ENCODE peak calls at places on chromosomes 12 and 14, in six cellular contexts. One of them, this sample, is unnamed. For H3K4me1, the result is how much of the 10 kb centered on the place peaks cover.

GRCh38 chr14:23061995-23062394 is 4.7 kb upstream of the CDH24 start:
- DNase-seq in thoracic aorta: no peak
- DNase-seq in CD4-positive, CD25-positive, alpha-beta regulatory T cell: no peak
- DNase-seq in CD8-positive, alpha-beta T cell: no peak
- DNase-seq in fibroblast of lung: peak
- DNase-seq in foreskin keratinocyte: peak
- DNase-seq in this sample: peak

GRCh38 chr14:33682746-33683145 is 268.1 kb downstream of the EGLN3 start:
- DNase-seq in fibroblast of lung: peak
- DNase-seq in CD8-positive, alpha-beta T cell: no peak
- DNase-seq in CD4-positive, CD25-positive, alpha-beta regulatory T cell: no peak
- DNase-seq in thoracic aorta: no peak
- DNase-seq in foreskin keratinocyte: no peak
- DNase-seq in this sample: no peak

GRCh38 chr12:49251357-49251756 is 13.5 kb upstream of the TUBA1C start:
- DNase-seq in fibroblast of lung: no peak
- DNase-seq in CD4-positive, CD25-positive, alpha-beta regulatory T cell: no peak
- DNase-seq in foreskin keratinocyte: no peak
- DNase-seq in CD8-positive, alpha-beta T cell: no peak
- DNase-seq in thoracic aorta: no peak
- DNase-seq in this sample: no peak

GRCh38 chr14:24332094-24332983 is 2.5 kb downstream of the ADCY4 start:
- DNase-seq in thoracic aorta: no peak
- DNase-seq in foreskin keratinocyte: peak
- DNase-seq in fibroblast of lung: peak
- DNase-seq in CD4-positive, CD25-positive, alpha-beta regulatory T cell: peak
- DNase-seq in CD8-positive, alpha-beta T cell: peak
- DNase-seq in this sample: peak

GRCh38 chr14:104682107-104682593 is 7.3 kb upstream of the INF2 start:
- DNase-seq in foreskin keratinocyte: peak
- DNase-seq in fibroblast of lung: no peak
- DNase-seq in CD4-positive, CD25-positive, alpha-beta regulatory T cell: no peak
- DNase-seq in thoracic aorta: no peak
- DNase-seq in CD8-positive, alpha-beta T cell: no peak
- DNase-seq in this sample: no peak

GRCh38 chr14:65373671-65374039 is 38.9 kb upstream of the FUT8 start:
- DNase-seq in fibroblast of lung: peak
- DNase-seq in foreskin keratinocyte: no peak
- DNase-seq in CD4-positive, CD25-positive, alpha-beta regulatory T cell: no peak
- DNase-seq in thoracic aorta: no peak
- DNase-seq in CD8-positive, alpha-beta T cell: no peak
- DNase-seq in this sample: no peak

GRCh38 chr12:19194963-19195362 is 65.4 kb downstream of the PLEKHA5 start:
- DNase-seq in fibroblast of lung: no peak
- DNase-seq in CD4-positive, CD25-positive, alpha-beta regulatory T cell: no peak
- DNase-seq in thoracic aorta: no peak
- DNase-seq in foreskin keratinocyte: no peak
- DNase-seq in CD8-positive, alpha-beta T cell: no peak
- DNase-seq in this sample: no peak

GRCh38 chr12:66603458-66603857 is 75.4 kb downstream of the GRIP1 start:
- DNase-seq in foreskin keratinocyte: no peak
- DNase-seq in CD4-positive, CD25-positive, alpha-beta regulatory T cell: no peak
- DNase-seq in fibroblast of lung: no peak
- DNase-seq in thoracic aorta: no peak
- DNase-seq in CD8-positive, alpha-beta T cell: no peak
- DNase-seq in this sample: no peak

GRCh38 chr12:32596031-32596430 is 83.1 kb upstream of the DNM1L start:
- DNase-seq in CD8-positive, alpha-beta T cell: no peak
- DNase-seq in fibroblast of lung: no peak
- DNase-seq in CD4-positive, CD25-positive, alpha-beta regulatory T cell: no peak
- DNase-seq in foreskin keratinocyte: no peak
- DNase-seq in thoracic aorta: no peak
- DNase-seq in this sample: no peak

GRCh38 chr12:114668905-114669304 is 15.1 kb downstream of the TBX3 start:
- DNase-seq in thoracic aorta: no peak
- DNase-seq in CD8-positive, alpha-beta T cell: no peak
- DNase-seq in fibroblast of lung: no peak
- DNase-seq in foreskin keratinocyte: no peak
- DNase-seq in CD4-positive, CD25-positive, alpha-beta regulatory T cell: no peak
- DNase-seq in this sample: no peak

GRCh38 chr12:114667669-114668150 is 16.3 kb downstream of the TBX3 start:
- DNase-seq in thoracic aorta: no peak
- DNase-seq in fibroblast of lung: no peak
- DNase-seq in foreskin keratinocyte: no peak
- DNase-seq in CD8-positive, alpha-beta T cell: no peak
- DNase-seq in CD4-positive, CD25-positive, alpha-beta regulatory T cell: no peak
- DNase-seq in this sample: no peak

GRCh38 chr12:114665411-114666181 is 18.4 kb downstream of the TBX3 start:
- DNase-seq in thoracic aorta: no peak
- DNase-seq in fibroblast of lung: no peak
- DNase-seq in CD8-positive, alpha-beta T cell: no peak
- DNase-seq in CD4-positive, CD25-positive, alpha-beta regulatory T cell: no peak
- DNase-seq in foreskin keratinocyte: no peak
- DNase-seq in this sample: no peak

GRCh38 chr12:114668151-114668891 is 15.7 kb downstream of the TBX3 start:
- DNase-seq in CD8-positive, alpha-beta T cell: no peak
- DNase-seq in CD4-positive, CD25-positive, alpha-beta regulatory T cell: no peak
- DNase-seq in thoracic aorta: peak
- DNase-seq in fibroblast of lung: peak
- DNase-seq in foreskin keratinocyte: peak
- DNase-seq in this sample: no peak

GRCh38 chr12:114666746-114667668 is 17.0 kb downstream of the TBX3 start:
- DNase-seq in fibroblast of lung: no peak
- DNase-seq in foreskin keratinocyte: no peak
- DNase-seq in CD8-positive, alpha-beta T cell: no peak
- DNase-seq in thoracic aorta: no peak
- DNase-seq in CD4-positive, CD25-positive, alpha-beta regulatory T cell: no peak
- DNase-seq in this sample: no peak
- H3K4me1 ChIP-seq in fibroblast of lung: under half
- H3K4me1 ChIP-seq in foreskin keratinocyte: under half
- H3K4me1 ChIP-seq in CD8-positive, alpha-beta T cell: under half
- H3K4me1 ChIP-seq in thoracic aorta: under half
- H3K4me1 ChIP-seq in CD4-positive, CD25-positive, alpha-beta regulatory T cell: under half
- H3K4me1 ChIP-seq in this sample: under half

GRCh38 chr12:6373022-6373787 is 2.2 kb downstream of the SCNN1A start:
- DNase-seq in foreskin keratinocyte: no peak
- DNase-seq in CD8-positive, alpha-beta T cell: no peak
- DNase-seq in thoracic aorta: no peak
- DNase-seq in fibroblast of lung: no peak
- DNase-seq in CD4-positive, CD25-positive, alpha-beta regulatory T cell: no peak
- DNase-seq in this sample: peak

GRCh38 chr12:6372403-6373003 is 2.9 kb downstream of the SCNN1A start:
- DNase-seq in fibroblast of lung: peak
- DNase-seq in foreskin keratinocyte: peak
- DNase-seq in CD4-positive, CD25-positive, alpha-beta regulatory T cell: no peak
- DNase-seq in thoracic aorta: no peak
- DNase-seq in CD8-positive, alpha-beta T cell: no peak
- DNase-seq in this sample: peak

GRCh38 chr12:6369916-6370575 is 5.3 kb downstream of the SCNN1A start:
- DNase-seq in CD4-positive, CD25-positive, alpha-beta regulatory T cell: no peak
- DNase-seq in thoracic aorta: no peak
- DNase-seq in fibroblast of lung: peak
- DNase-seq in CD8-positive, alpha-beta T cell: no peak
- DNase-seq in foreskin keratinocyte: no peak
- DNase-seq in this sample: no peak

GRCh38 chr12:6370576-6370935 is 4.8 kb downstream of the SCNN1A start:
- DNase-seq in CD8-positive, alpha-beta T cell: no peak
- DNase-seq in foreskin keratinocyte: no peak
- DNase-seq in thoracic aorta: no peak
- DNase-seq in fibroblast of lung: no peak
- DNase-seq in CD4-positive, CD25-positive, alpha-beta regulatory T cell: no peak
- DNase-seq in this sample: no peak

DNA sequence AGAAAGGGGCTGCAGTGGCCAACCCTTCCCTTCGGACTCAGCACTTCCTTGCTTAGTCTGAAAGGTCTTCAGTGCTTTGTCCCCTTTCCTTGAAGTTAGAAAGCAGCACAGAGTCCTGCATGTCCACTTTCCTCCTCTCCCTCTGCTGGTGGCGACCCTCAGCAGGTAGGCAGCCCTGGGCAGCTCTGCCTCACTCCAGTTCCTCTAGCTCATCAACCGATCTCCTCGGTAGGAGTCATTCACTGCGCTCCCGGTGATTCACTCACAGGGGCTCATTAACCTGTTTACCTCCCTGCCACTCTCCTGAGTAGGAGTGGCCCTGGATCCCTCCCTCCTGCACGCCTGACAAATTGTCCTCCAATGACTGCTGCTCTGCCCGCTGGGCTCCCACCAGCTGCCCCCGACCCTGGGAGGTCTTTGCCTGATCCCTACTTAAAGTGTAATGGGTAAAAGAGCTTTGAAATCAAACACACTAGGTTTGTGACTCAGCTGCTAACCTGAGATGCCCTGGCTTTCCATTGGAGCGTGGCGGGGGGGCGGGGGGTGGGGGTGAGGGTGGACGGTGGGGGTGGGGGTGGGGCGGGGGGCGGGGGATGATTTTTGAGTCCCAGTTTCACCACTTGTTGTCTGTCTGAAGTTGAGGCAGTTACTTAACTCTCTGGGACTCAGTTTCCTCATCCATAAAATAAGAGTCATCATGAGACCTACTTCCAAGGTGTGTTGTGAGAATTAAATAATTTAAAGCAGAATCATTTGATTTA is 4.2 kb downstream of the SCNN1A start:
- DNase-seq in CD8-positive, alpha-beta T cell: no peak
- DNase-seq in foreskin keratinocyte: peak
- DNase-seq in fibroblast of lung: peak
- DNase-seq in thoracic aorta: no peak
- DNase-seq in CD4-positive, CD25-positive, alpha-beta regulatory T cell: no peak
- DNase-seq in this sample: no peak
- H3K4me1 ChIP-seq in CD8-positive, alpha-beta T cell: under half
- H3K4me1 ChIP-seq in foreskin keratinocyte: under half
- H3K4me1 ChIP-seq in fibroblast of lung: under half
- H3K4me1 ChIP-seq in thoracic aorta: under half
- H3K4me1 ChIP-seq in CD4-positive, CD25-positive, alpha-beta regulatory T cell: under half
- H3K4me1 ChIP-seq in this sample: under half

GRCh38 chr14:75452900-75453816 is 25.3 kb downstream of the JDP2 start:
- DNase-seq in foreskin keratinocyte: peak
- DNase-seq in thoracic aorta: no peak
- DNase-seq in CD4-positive, CD25-positive, alpha-beta regulatory T cell: no peak
- DNase-seq in CD8-positive, alpha-beta T cell: no peak
- DNase-seq in fibroblast of lung: peak
- DNase-seq in this sample: no peak
- H3K4me1 ChIP-seq in foreskin keratinocyte: under half
- H3K4me1 ChIP-seq in thoracic aorta: under half
- H3K4me1 ChIP-seq in CD4-positive, CD25-positive, alpha-beta regulatory T cell: under half
- H3K4me1 ChIP-seq in CD8-positive, alpha-beta T cell: under half
- H3K4me1 ChIP-seq in fibroblast of lung: under half
- H3K4me1 ChIP-seq in this sample: under half

GRCh38 chr12:93805736-93806141 is 128.6 kb downstream of the CRADD start:
- DNase-seq in thoracic aorta: no peak
- DNase-seq in fibroblast of lung: no peak
- DNase-seq in foreskin keratinocyte: no peak
- DNase-seq in CD4-positive, CD25-positive, alpha-beta regulatory T cell: no peak
- DNase-seq in CD8-positive, alpha-beta T cell: no peak
- DNase-seq in this sample: no peak

GRCh38 chr12:93802293-93802692 is 125.1 kb downstream of the CRADD start:
- DNase-seq in CD8-positive, alpha-beta T cell: no peak
- DNase-seq in foreskin keratinocyte: no peak
- DNase-seq in thoracic aorta: no peak
- DNase-seq in fibroblast of lung: no peak
- DNase-seq in CD4-positive, CD25-positive, alpha-beta regulatory T cell: no peak
- DNase-seq in this sample: no peak

GRCh38 chr12:93802698-93803097 is 125.5 kb downstream of the CRADD start:
- DNase-seq in fibroblast of lung: peak
- DNase-seq in CD8-positive, alpha-beta T cell: no peak
- DNase-seq in CD4-positive, CD25-positive, alpha-beta regulatory T cell: no peak
- DNase-seq in thoracic aorta: no peak
- DNase-seq in foreskin keratinocyte: no peak
- DNase-seq in this sample: no peak

GRCh38 chr12:93804392-93805179 is 127.4 kb downstream of the CRADD start:
- DNase-seq in foreskin keratinocyte: peak
- DNase-seq in thoracic aorta: no peak
- DNase-seq in CD8-positive, alpha-beta T cell: no peak
- DNase-seq in CD4-positive, CD25-positive, alpha-beta regulatory T cell: no peak
- DNase-seq in fibroblast of lung: no peak
- DNase-seq in this sample: no peak

DNA sequence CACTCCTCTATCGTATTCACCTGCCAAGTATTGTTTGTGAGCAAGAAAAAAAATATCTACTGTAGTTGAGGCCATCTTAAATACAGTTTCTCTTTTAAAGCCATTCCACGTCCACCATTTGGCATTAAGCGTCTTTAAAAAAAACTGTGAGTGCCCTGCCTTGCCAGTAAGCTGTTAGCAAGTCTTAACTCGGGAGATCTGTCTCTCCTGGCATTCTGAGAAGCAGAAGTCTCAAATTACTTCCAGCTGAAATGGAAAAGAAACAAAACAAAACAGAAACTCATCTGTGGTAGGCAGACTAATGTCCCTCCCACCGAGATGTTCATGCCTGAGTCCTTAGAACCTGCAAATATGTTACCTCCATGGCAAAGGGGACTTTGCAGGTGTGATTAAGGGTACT is 126.2 kb downstream of the CRADD start:
- DNase-seq in CD8-positive, alpha-beta T cell: no peak
- DNase-seq in fibroblast of lung: peak
- DNase-seq in CD4-positive, CD25-positive, alpha-beta regulatory T cell: no peak
- DNase-seq in thoracic aorta: no peak
- DNase-seq in foreskin keratinocyte: peak
- DNase-seq in this sample: no peak
- H3K4me1 ChIP-seq in CD8-positive, alpha-beta T cell: under half
- H3K4me1 ChIP-seq in fibroblast of lung: under half
- H3K4me1 ChIP-seq in CD4-positive, CD25-positive, alpha-beta regulatory T cell: under half
- H3K4me1 ChIP-seq in thoracic aorta: under half
- H3K4me1 ChIP-seq in foreskin keratinocyte: under half
- H3K4me1 ChIP-seq in this sample: under half

GRCh38 chr12:68814490-68815231 is 6.7 kb downstream of the MDM2 start:
- DNase-seq in CD4-positive, CD25-positive, alpha-beta regulatory T cell: no peak
- DNase-seq in fibroblast of lung: no peak
- DNase-seq in foreskin keratinocyte: no peak
- DNase-seq in thoracic aorta: no peak
- DNase-seq in CD8-positive, alpha-beta T cell: no peak
- DNase-seq in this sample: no peak
- H3K4me1 ChIP-seq in CD4-positive, CD25-positive, alpha-beta regulatory T cell: under half
- H3K4me1 ChIP-seq in fibroblast of lung: under half
- H3K4me1 ChIP-seq in foreskin keratinocyte: under half
- H3K4me1 ChIP-seq in thoracic aorta: under half
- H3K4me1 ChIP-seq in CD8-positive, alpha-beta T cell: under half
- H3K4me1 ChIP-seq in this sample: under half

GRCh38 chr14:103022669-103023044 is 34.7 kb downstream of the CDC42BPB start:
- DNase-seq in thoracic aorta: no peak
- DNase-seq in CD8-positive, alpha-beta T cell: no peak
- DNase-seq in foreskin keratinocyte: no peak
- DNase-seq in CD4-positive, CD25-positive, alpha-beta regulatory T cell: no peak
- DNase-seq in fibroblast of lung: no peak
- DNase-seq in this sample: no peak
- H3K4me1 ChIP-seq in thoracic aorta: under half
- H3K4me1 ChIP-seq in CD8-positive, alpha-beta T cell: under half
- H3K4me1 ChIP-seq in foreskin keratinocyte: under half
- H3K4me1 ChIP-seq in CD4-positive, CD25-positive, alpha-beta regulatory T cell: under half
- H3K4me1 ChIP-seq in fibroblast of lung: under half
- H3K4me1 ChIP-seq in this sample: under half

GRCh38 chr12:116630762-116631161 is 71.6 kb downstream of the MAP1LC3B2 start:
- DNase-seq in CD4-positive, CD25-positive, alpha-beta regulatory T cell: no peak
- DNase-seq in fibroblast of lung: no peak
- DNase-seq in thoracic aorta: no peak
- DNase-seq in foreskin keratinocyte: no peak
- DNase-seq in CD8-positive, alpha-beta T cell: no peak
- DNase-seq in this sample: no peak
- H3K4me1 ChIP-seq in CD4-positive, CD25-positive, alpha-beta regulatory T cell: under half
- H3K4me1 ChIP-seq in fibroblast of lung: under half
- H3K4me1 ChIP-seq in thoracic aorta: under half
- H3K4me1 ChIP-seq in foreskin keratinocyte: under half
- H3K4me1 ChIP-seq in CD8-positive, alpha-beta T cell: under half
- H3K4me1 ChIP-seq in this sample: under half